ENCODE peak calls at places on chromosome X, in seven cellular contexts. J is T follicular helper cell; T is BE2C; H is globus pallidus; W is central memory CD8-positive, alpha-beta T cell; I is NCI-H1092 treated with DMSO at 0.1 percent for 48 hours; X is NCI-H82. B is an unnamed sample.
A peak's percentile ranks its signal among the peaks of the same experiment; 100 is the strongest.

GRCh38 chrX:108250654-108251579 is 159.3 kb downstream of the ATG4A start:
- DNase-seq in J (no peak), T (no peak), H (no peak), W (no peak), I (no peak), X (no peak), B (no peak)

GRCh38 chrX:153494541-153495361 is at the start of gene BGN:
- DNase-seq in J (no peak), T (peak; percentile 80), H (peak; percentile 37), W (no peak), I (peak; percentile 51), X (peak; percentile 68), B (peak; percentile 56)

GRCh38 chrX:132171478-132171877 is 43.7 kb upstream of the FRMD7 start:
- DNase-seq in J (no peak), T (no peak), H (no peak), W (no peak), I (no peak), X (no peak), B (no peak)

GRCh38 chrX:110938977-110939732 is 143.5 kb upstream of the CHRDL1 start:
- DNase-seq in J (no peak), T (no peak), H (no peak), W (no peak), I (no peak), X (no peak), B (no peak)

GRCh38 chrX:41600266-41600665 is 88.5 kb upstream of the GPR34 start:
- DNase-seq in J (no peak), T (no peak), H (no peak), W (no peak), I (no peak), X (no peak), B (no peak)

GRCh38 chrX:45628041-45628440 is 427.4 kb upstream of the DIPK2B start:
- DNase-seq in J (no peak), T (no peak), H (no peak), W (no peak), I (no peak), X (no peak), B (no peak)

GRCh38 chrX:15497865-15498264 is 2.7 kb upstream of the BMX start:
- DNase-seq in J (peak; percentile 31), T (peak; percentile 55), H (peak; percentile 36), W (peak; percentile 20), I (peak; percentile 68), X (peak; percentile 70), B (peak; percentile 65)

GRCh38 chrX:25156323-25156722 is 140.6 kb upstream of the ARX start:
- DNase-seq in J (no peak), T (no peak), H (no peak), W (no peak), I (no peak), X (no peak), B (no peak)

GRCh38 chrX:139106111-139106510 is 394.6 kb upstream of the FGF13 start:
- DNase-seq in J (no peak), T (no peak), H (no peak), W (no peak), I (no peak), X (no peak), B (no peak)

GRCh38 chrX:153398275-153398960 is 2.7 kb downstream of the PNMA6E start:
- DNase-seq in J (no peak), T (no peak), H (no peak), W (no peak), I (no peak), X (no peak), B (no peak)

GRCh38 chrX:121405826-121406225 is 358.4 kb downstream of the GLUD2 start:
- DNase-seq in J (no peak), T (no peak), H (no peak), W (no peak), I (no peak), X (no peak), B (no peak)

GRCh38 chrX:123871309-123871708 is 11.5 kb downstream of the XIAP start:
- DNase-seq in J (no peak), T (no peak), H (no peak), W (no peak), I (no peak), X (no peak), B (no peak)

GRCh38 chrX:2819345-2820130 is 9.2 kb upstream of the GYG2 start:
- DNase-seq in J (no peak), T (no peak), H (no peak), W (no peak), I (no peak), X (peak; percentile 39), B (no peak)

GRCh38 chrX:82666355-82666754 is 841.7 kb upstream of the POU3F4 start:
- DNase-seq in J (no peak), T (no peak), H (no peak), W (no peak), I (no peak), X (no peak), B (no peak)

GRCh38 chrX:7372843-7373525 is 225.0 kb upstream of the PUDP start:
- DNase-seq in J (no peak), T (no peak), H (no peak), W (no peak), I (no peak), X (no peak), B (no peak)

GRCh38 chrX:153878969-153879653 is 6.9 kb downstream of the L1CAM start:
- DNase-seq in J (no peak), T (peak; percentile 63), H (no peak), W (no peak), I (peak; percentile 91), X (peak; percentile 91), B (peak; percentile 73)

GRCh38 chrX:74550295-74550802 is 64.1 kb downstream of the RLIM start:
- DNase-seq in J (peak; percentile 78), T (peak; percentile 80), H (peak; percentile 70), W (peak; percentile 70), I (peak; percentile 81), X (peak; percentile 90), B (peak; percentile 81)

GRCh38 chrX:1673337-1673736 is 58.5 kb downstream of the ASMT start:
- DNase-seq in J (no peak), T (no peak), H (no peak), W (peak; percentile 27), I (no peak), X (peak; percentile 46), B (no peak)

GRCh38 chrX:3592184-3592583 is 121.3 kb downstream of the PRKX start:
- DNase-seq in J (no peak), T (no peak), H (no peak), W (no peak), I (no peak), X (no peak), B (no peak)

GRCh38 chrX:101676571-101676970 is 16.9 kb upstream of the ARMCX2 start:
- DNase-seq in J (no peak), T (no peak), H (no peak), W (no peak), I (no peak), X (no peak), B (no peak)

GRCh38 chrX:46610070-46610658 is 36.6 kb downstream of the CHST7 start:
- DNase-seq in J (no peak), T (no peak), H (no peak), W (no peak), I (no peak), X (no peak), B (no peak)

GRCh38 chrX:2550288-2551020 is 49.7 kb upstream of the DHRSX start:
- DNase-seq in J (no peak), T (no peak), H (no peak), W (no peak), I (no peak), X (peak; percentile 83), B (no peak)

GRCh38 chrX:150298841-150299551 is 64.1 kb upstream of the MAMLD1 start:
- DNase-seq in J (no peak), T (no peak), H (no peak), W (no peak), I (no peak), X (no peak), B (no peak)

GRCh38 chrX:69305333-69306062 is 140.2 kb upstream of the PJA1 start:
- DNase-seq in J (no peak), T (no peak), H (no peak), W (no peak), I (no peak), X (peak; percentile 86), B (peak; percentile 39)

GRCh38 chrX:23394421-23394820 is 59.8 kb downstream of the PTCHD1 start:
- DNase-seq in J (no peak), T (no peak), H (no peak), W (no peak), I (peak; percentile 1), X (peak; percentile 60), B (no peak)

GRCh38 chrX:915427-916234 is 285.0 kb downstream of the SHOX start:
- DNase-seq in J (no peak), T (no peak), H (no peak), W (no peak), I (no peak), X (no peak), B (no peak)

GRCh38 chrX:77415882-77416281 is 31.3 kb upstream of the FGF16 start:
- DNase-seq in J (no peak), T (no peak), H (no peak), W (no peak), I (no peak), X (no peak), B (no peak)

GRCh38 chrX:69027181-69028005 is 137.9 kb downstream of the PJA1 start:
- DNase-seq in J (no peak), T (no peak), H (no peak), W (no peak), I (no peak), X (no peak), B (no peak)

GRCh38 chrX:44042731-44043130 is 69.5 kb upstream of the NDP start:
- DNase-seq in J (no peak), T (peak; percentile 26), H (no peak), W (no peak), I (no peak), X (no peak), B (no peak)

GRCh38 chrX:42694260-42694815 is 83.6 kb downstream of the PPP1R2C start:
- DNase-seq in J (no peak), T (no peak), H (no peak), W (no peak), I (no peak), X (no peak), B (no peak)

GRCh38 chrX:50495616-50496015 is 25.0 kb upstream of the DGKK start:
- DNase-seq in J (no peak), T (peak; percentile 65), H (no peak), W (no peak), I (no peak), X (no peak), B (no peak)

GRCh38 chrX:38342853-38343778 is 9.3 kb upstream of the OTC start:
- DNase-seq in J (no peak), T (no peak), H (no peak), W (no peak), I (no peak), X (no peak), B (no peak)

GRCh38 chrX:56783450-56783831 is 54.4 kb downstream of the NBDY start:
- DNase-seq in J (peak; percentile 74), T (no peak), H (peak; percentile 67), W (no peak), I (no peak), X (no peak), B (no peak)

GRCh38 chrX:46325312-46325877 is 219.8 kb downstream of the ZNF674 start:
- DNase-seq in J (no peak), T (no peak), H (no peak), W (no peak), I (no peak), X (no peak), B (no peak)

GRCh38 chrX:108270739-108271396 is 167.4 kb downstream of the COL4A6 start:
- DNase-seq in J (no peak), T (no peak), H (no peak), W (no peak), I (peak; percentile 20), X (no peak), B (no peak)

GRCh38 chrX:104047171-104047570 is 7.4 kb downstream of the H2BW2 start:
- DNase-seq in J (no peak), T (no peak), H (no peak), W (no peak), I (no peak), X (no peak), B (no peak)

GRCh38 chrX:50448565-50448964 is 22.1 kb downstream of the DGKK start:
- DNase-seq in J (no peak), T (no peak), H (no peak), W (no peak), I (no peak), X (peak; percentile 35), B (no peak)

GRCh38 chrX:109733658-109734022 is 583 bp upstream of the ACSL4 start:
- DNase-seq in J (no peak), T (no peak), H (no peak), W (no peak), I (no peak), X (peak; percentile 63), B (no peak)